ENCODE peak calls at places on chromosome 7, in nine cellular contexts. E is cardiac septum; Q is Caco-2; K is NCI-H460; D is mucosa of gallbladder; O is stimulated activated CD8-positive, alpha-beta memory T cell treated with anti-CD3 and anti-CD28 coated beads, Interleukin-15, amount 100 ng/mL, for 24 hours; P is activated CD4-positive, alpha-beta T cell treated with anti-CD3 and anti-CD28 coated beads, Interleukin-2, amount 10 ng/mL, durations not matched to agents 7 days and 5 days; H is HFF-Myc; G is activated CD8-positive, alpha-beta memory T cell treated with anti-CD3 and anti-CD28 coated beads, Interleukin-2, amount 50 U/mL, for 48 hours. I is an unnamed sample.

GRCh38 chr7:158809596-158809995 is 19.7 kb downstream of the ESYT2 start:
- DNase-seq in G (no peak), H (no peak), P (no peak), O (no peak), K (no peak), Q (no peak), E (no peak), D (no peak), I (no peak)

GRCh38 chr7:46932656-46933424 is 649.1 kb downstream of the TNS3 start:
- DNase-seq in K (peak), H (peak), Q (no peak), G (no peak), E (no peak), P (no peak), D (peak), O (no peak), I (no peak)

GRCh38 chr7:140159487-140159886 is 17.3 kb downstream of the KDM7A start:
- DNase-seq in D (no peak), G (no peak), Q (no peak), O (no peak), H (no peak), P (no peak), E (no peak), K (no peak), I (no peak)

GRCh38 chr7:102966450-102966849 is 53.6 kb downstream of the LRRC17 start:
- DNase-seq in E (no peak), P (no peak), D (no peak), G (no peak), H (no peak), O (no peak), Q (no peak), K (no peak), I (no peak)

GRCh38 chr7:134366481-134366880 is 49.8 kb upstream of the SLC35B4 start:
- DNase-seq in Q (no peak), K (no peak), E (no peak), P (no peak), O (no peak), D (no peak), G (no peak), H (no peak), I (no peak)

GRCh38 chr7:113452245-113452644 is 333.9 kb upstream of the SMIM30 start:
- DNase-seq in P (no peak), O (no peak), Q (no peak), D (peak), E (no peak), H (no peak), K (no peak), G (no peak), I (no peak)

GRCh38 chr7:135186261-135186540 is 15.7 kb upstream of the CYREN start:
- DNase-seq in K (no peak), Q (no peak), P (no peak), G (no peak), H (no peak), O (no peak), D (no peak), E (no peak), I (no peak)

GRCh38 chr7:108613147-108613948 is 43.7 kb downstream of the DNAJB9 start:
- DNase-seq in P (no peak), E (no peak), H (peak), K (peak), O (no peak), G (no peak), D (no peak), Q (peak), I (no peak)

GRCh38 chr7:95169678-95170077 is 154.7 kb downstream of the PON1 start:
- DNase-seq in G (no peak), P (no peak), O (no peak), K (no peak), Q (no peak), D (no peak), E (no peak), H (no peak), I (no peak)

GRCh38 chr7:130356121-130356759 is 11.6 kb downstream of the CPA5 start:
- DNase-seq in O (no peak), Q (peak), P (no peak), H (peak), E (peak), K (peak), G (no peak), D (peak), I (no peak)

GRCh38 chr7:158683541-158683940 is 21.1 kb downstream of the NCAPG2 start:
- DNase-seq in O (no peak), G (no peak), E (no peak), P (no peak), K (no peak), D (no peak), H (no peak), Q (no peak), I (no peak)

GRCh38 chr7:131745645-131746248 is 189.3 kb upstream of the PODXL start:
- DNase-seq in P (peak), G (no peak), K (peak), E (no peak), D (peak), Q (peak), H (no peak), O (no peak), I (no peak)